ENCODE peak calls at places on chromosomes 4 and X, in seven cellular contexts. One of them, this sample, is unnamed.

GRCh38 chr4:152738812-152739211 is 40.7 kb downstream of the TIGD4 start:
- DNase-seq in activated CD4-positive, CD25-positive, alpha-beta regulatory T cell: no peak
- DNase-seq in caudate nucleus: no peak
- DNase-seq in ACHN: no peak
- DNase-seq in glomerular endothelial cell: no peak
- DNase-seq in frontal cortex: no peak
- DNase-seq in GM03348: no peak
- DNase-seq in this sample: no peak

GRCh38 chr4:74056858-74057562 is 18.5 kb upstream of the CXCL3 start:
- DNase-seq in caudate nucleus: no peak
- DNase-seq in activated CD4-positive, CD25-positive, alpha-beta regulatory T cell: no peak
- DNase-seq in GM03348: peak
- DNase-seq in frontal cortex: no peak
- DNase-seq in ACHN: peak
- DNase-seq in glomerular endothelial cell: no peak
- DNase-seq in this sample: no peak

GRCh38 chr4:140662082-140662869 is 93.5 kb upstream of the UCP1 start:
- DNase-seq in ACHN: no peak
- DNase-seq in activated CD4-positive, CD25-positive, alpha-beta regulatory T cell: no peak
- DNase-seq in caudate nucleus: no peak
- DNase-seq in GM03348: no peak
- DNase-seq in frontal cortex: no peak
- DNase-seq in glomerular endothelial cell: no peak
- DNase-seq in this sample: no peak

GRCh38 chr4:159227984-159228383 is 125.1 kb downstream of the RAPGEF2 start:
- DNase-seq in activated CD4-positive, CD25-positive, alpha-beta regulatory T cell: no peak
- DNase-seq in caudate nucleus: no peak
- DNase-seq in glomerular endothelial cell: peak
- DNase-seq in frontal cortex: no peak
- DNase-seq in ACHN: peak
- DNase-seq in GM03348: peak
- DNase-seq in this sample: peak

GRCh38 chr4:1126506-1126905 is 13.1 kb upstream of the RNF212 start:
- DNase-seq in activated CD4-positive, CD25-positive, alpha-beta regulatory T cell: no peak
- DNase-seq in caudate nucleus: no peak
- DNase-seq in ACHN: no peak
- DNase-seq in glomerular endothelial cell: no peak
- DNase-seq in frontal cortex: no peak
- DNase-seq in GM03348: peak
- DNase-seq in this sample: no peak

GRCh38 chrX:42096262-42096939 is 173.0 kb upstream of the CASK start:
- DNase-seq in activated CD4-positive, CD25-positive, alpha-beta regulatory T cell: no peak
- DNase-seq in GM03348: peak
- DNase-seq in frontal cortex: no peak
- DNase-seq in caudate nucleus: no peak
- DNase-seq in glomerular endothelial cell: no peak
- DNase-seq in ACHN: peak
- DNase-seq in this sample: no peak

GRCh38 chr4:118335316-118335715 is 17.5 kb downstream of the PRSS12 start:
- DNase-seq in GM03348: no peak
- DNase-seq in ACHN: no peak
- DNase-seq in caudate nucleus: no peak
- DNase-seq in frontal cortex: no peak
- DNase-seq in glomerular endothelial cell: no peak
- DNase-seq in activated CD4-positive, CD25-positive, alpha-beta regulatory T cell: no peak
- DNase-seq in this sample: no peak

GRCh38 chr4:182938213-182938645 is 21.0 kb upstream of the DCTD start:
- DNase-seq in caudate nucleus: peak
- DNase-seq in glomerular endothelial cell: no peak
- DNase-seq in ACHN: peak
- DNase-seq in GM03348: peak
- DNase-seq in activated CD4-positive, CD25-positive, alpha-beta regulatory T cell: peak
- DNase-seq in frontal cortex: no peak
- DNase-seq in this sample: peak

GRCh38 chr4:80452768-80453167 is 117.2 kb downstream of the CFAP299 start:
- DNase-seq in caudate nucleus: no peak
- DNase-seq in GM03348: no peak
- DNase-seq in activated CD4-positive, CD25-positive, alpha-beta regulatory T cell: no peak
- DNase-seq in ACHN: no peak
- DNase-seq in glomerular endothelial cell: no peak
- DNase-seq in frontal cortex: no peak
- DNase-seq in this sample: no peak

GRCh38 chr4:34108456-34108855 is 2135.9 kb downstream of the ARAP2 start:
- DNase-seq in frontal cortex: no peak
- DNase-seq in glomerular endothelial cell: no peak
- DNase-seq in ACHN: no peak
- DNase-seq in activated CD4-positive, CD25-positive, alpha-beta regulatory T cell: no peak
- DNase-seq in caudate nucleus: no peak
- DNase-seq in GM03348: peak
- DNase-seq in this sample: no peak

GRCh38 chr4:31051565-31051964 is 331.4 kb downstream of the PCDH7 start:
- DNase-seq in GM03348: peak
- DNase-seq in caudate nucleus: no peak
- DNase-seq in ACHN: no peak
- DNase-seq in activated CD4-positive, CD25-positive, alpha-beta regulatory T cell: no peak
- DNase-seq in glomerular endothelial cell: no peak
- DNase-seq in frontal cortex: no peak
- DNase-seq in this sample: no peak

GRCh38 chr4:182560358-182560757 is 317.2 kb downstream of the TENM3 start:
- DNase-seq in activated CD4-positive, CD25-positive, alpha-beta regulatory T cell: no peak
- DNase-seq in caudate nucleus: no peak
- DNase-seq in glomerular endothelial cell: no peak
- DNase-seq in GM03348: peak
- DNase-seq in ACHN: peak
- DNase-seq in frontal cortex: no peak
- DNase-seq in this sample: peak

GRCh38 chr4:3445111-3445820 is 3.5 kb downstream of the HGFAC start:
- DNase-seq in caudate nucleus: no peak
- DNase-seq in frontal cortex: no peak
- DNase-seq in activated CD4-positive, CD25-positive, alpha-beta regulatory T cell: no peak
- DNase-seq in GM03348: no peak
- DNase-seq in glomerular endothelial cell: no peak
- DNase-seq in ACHN: no peak
- DNase-seq in this sample: no peak

GRCh38 chr4:52244103-52244772 is 193.1 kb downstream of the SPATA18 start:
- DNase-seq in frontal cortex: no peak
- DNase-seq in activated CD4-positive, CD25-positive, alpha-beta regulatory T cell: no peak
- DNase-seq in GM03348: no peak
- DNase-seq in glomerular endothelial cell: no peak
- DNase-seq in caudate nucleus: no peak
- DNase-seq in ACHN: no peak
- DNase-seq in this sample: no peak

GRCh38 chrX:71911731-71912050 is 1.0 kb downstream of the NHSL2 start:
- DNase-seq in glomerular endothelial cell: no peak
- DNase-seq in caudate nucleus: no peak
- DNase-seq in frontal cortex: no peak
- DNase-seq in GM03348: peak
- DNase-seq in activated CD4-positive, CD25-positive, alpha-beta regulatory T cell: no peak
- DNase-seq in ACHN: no peak
- DNase-seq in this sample: no peak

GRCh38 chr4:83328486-83328885 is 6.2 kb downstream of the HPSE start:
- DNase-seq in ACHN: no peak
- DNase-seq in glomerular endothelial cell: no peak
- DNase-seq in activated CD4-positive, CD25-positive, alpha-beta regulatory T cell: no peak
- DNase-seq in GM03348: no peak
- DNase-seq in caudate nucleus: no peak
- DNase-seq in frontal cortex: no peak
- DNase-seq in this sample: peak

GRCh38 chr4:108825737-108826136 is 62.9 kb upstream of the ETNPPL start:
- DNase-seq in glomerular endothelial cell: no peak
- DNase-seq in caudate nucleus: no peak
- DNase-seq in activated CD4-positive, CD25-positive, alpha-beta regulatory T cell: no peak
- DNase-seq in ACHN: no peak
- DNase-seq in GM03348: no peak
- DNase-seq in frontal cortex: no peak
- DNase-seq in this sample: no peak

GRCh38 chr4:31442236-31442635 is 722.1 kb downstream of the PCDH7 start:
- DNase-seq in frontal cortex: no peak
- DNase-seq in ACHN: no peak
- DNase-seq in caudate nucleus: no peak
- DNase-seq in GM03348: no peak
- DNase-seq in activated CD4-positive, CD25-positive, alpha-beta regulatory T cell: no peak
- DNase-seq in glomerular endothelial cell: no peak
- DNase-seq in this sample: no peak

GRCh38 chrX:129719268-129719667 is 19.5 kb upstream of the XPNPEP2 start:
- DNase-seq in activated CD4-positive, CD25-positive, alpha-beta regulatory T cell: no peak
- DNase-seq in frontal cortex: no peak
- DNase-seq in caudate nucleus: no peak
- DNase-seq in glomerular endothelial cell: no peak
- DNase-seq in GM03348: no peak
- DNase-seq in ACHN: no peak
- DNase-seq in this sample: no peak

GRCh38 chr4:113646456-113646809 is 115.1 kb downstream of the CAMK2D start:
- DNase-seq in frontal cortex: no peak
- DNase-seq in GM03348: no peak
- DNase-seq in caudate nucleus: no peak
- DNase-seq in glomerular endothelial cell: no peak
- DNase-seq in activated CD4-positive, CD25-positive, alpha-beta regulatory T cell: no peak
- DNase-seq in ACHN: no peak
- DNase-seq in this sample: peak

GRCh38 chr4:174669278-174669677 is 147.0 kb upstream of the HPGD start:
- DNase-seq in caudate nucleus: no peak
- DNase-seq in activated CD4-positive, CD25-positive, alpha-beta regulatory T cell: no peak
- DNase-seq in ACHN: peak
- DNase-seq in GM03348: peak
- DNase-seq in glomerular endothelial cell: no peak
- DNase-seq in frontal cortex: no peak
- DNase-seq in this sample: no peak

GRCh38 chr4:84966382-84967291 is at the start of gene WDFY3:
- DNase-seq in GM03348: peak
- DNase-seq in frontal cortex: peak
- DNase-seq in glomerular endothelial cell: no peak
- DNase-seq in ACHN: peak
- DNase-seq in activated CD4-positive, CD25-positive, alpha-beta regulatory T cell: no peak
- DNase-seq in caudate nucleus: peak
- DNase-seq in this sample: peak

GRCh38 chr4:155672342-155672741 is 5.7 kb downstream of the GUCY1A1 start:
- DNase-seq in GM03348: no peak
- DNase-seq in activated CD4-positive, CD25-positive, alpha-beta regulatory T cell: no peak
- DNase-seq in caudate nucleus: no peak
- DNase-seq in frontal cortex: no peak
- DNase-seq in glomerular endothelial cell: no peak
- DNase-seq in ACHN: no peak
- DNase-seq in this sample: no peak

GRCh38 chr4:78426972-78427371 is 124.6 kb upstream of the ANXA3 start:
- DNase-seq in activated CD4-positive, CD25-positive, alpha-beta regulatory T cell: no peak
- DNase-seq in ACHN: peak
- DNase-seq in frontal cortex: no peak
- DNase-seq in glomerular endothelial cell: no peak
- DNase-seq in GM03348: no peak
- DNase-seq in caudate nucleus: no peak
- DNase-seq in this sample: no peak

GRCh38 chr4:74039065-74039763 is 725 bp upstream of the CXCL3 start:
- DNase-seq in activated CD4-positive, CD25-positive, alpha-beta regulatory T cell: no peak
- DNase-seq in frontal cortex: no peak
- DNase-seq in GM03348: peak
- DNase-seq in glomerular endothelial cell: no peak
- DNase-seq in ACHN: peak
- DNase-seq in caudate nucleus: no peak
- DNase-seq in this sample: no peak

GRCh38 chr4:165766018-165766417 is 107.0 kb upstream of the TLL1 start:
- DNase-seq in frontal cortex: no peak
- DNase-seq in caudate nucleus: no peak
- DNase-seq in glomerular endothelial cell: peak
- DNase-seq in GM03348: no peak
- DNase-seq in activated CD4-positive, CD25-positive, alpha-beta regulatory T cell: no peak
- DNase-seq in ACHN: no peak
- DNase-seq in this sample: no peak

This sample was measured in ecto neural progenitor cell.